ENCODE peak calls at places on chromosomes 7 and 10, in seven cellular contexts. I is KG1, G is endothelial cell, T is NCI-H2029, Y is endodermal cell, U is sciatic nerve, A is islet precursor cell. C is an unnamed sample.

GRCh38 chr7:18345641-18346234 is 149.8 kb upstream of the HDAC9 start:
- DNase-seq in I (peak; percentile 62), G (peak; percentile 60), T (peak; percentile 21), Y (peak; percentile 83), U (no peak), A (peak; percentile 59), C (no peak)

GRCh38 chr7:127252736-127253288 is at the start of gene GRM8:
- DNase-seq in I (no peak), G (peak; percentile 50), T (peak; percentile 39), Y (peak; percentile 94), U (peak; percentile 59), A (peak; percentile 87), C (no peak)

GRCh38 chr10:26269754-26270153 is 53.2 kb downstream of the GAD2 start:
- DNase-seq in I (no peak), G (peak; percentile 15), T (no peak), Y (peak; percentile 54), U (no peak), A (no peak), C (no peak)

GRCh38 chr10:48306870-48307531 is 524 bp downstream of the MAPK8 start:
- DNase-seq in I (no peak), G (peak; percentile 71), T (no peak), Y (no peak), U (peak; percentile 67), A (peak; percentile 82), C (no peak)

GRCh38 chr7:139737221-139738100 is 40.3 kb downstream of the HIPK2 start:
- DNase-seq in I (no peak), G (no peak), T (no peak), Y (peak; percentile 36), U (no peak), A (no peak), C (no peak)

GRCh38 chr10:132577350-132578005 is 39.9 kb downstream of the INPP5A start:
- DNase-seq in I (no peak), G (no peak), T (no peak), Y (peak; percentile 53), U (no peak), A (peak; percentile 62), C (no peak)

GRCh38 chr7:2029936-2030335 is 202.8 kb downstream of the MAD1L1 start:
- DNase-seq in I (no peak), G (no peak), T (no peak), Y (no peak), U (peak; percentile 45), A (peak; percentile 37), C (no peak)

GRCh38 chr10:58152698-58153263 is 114.9 kb downstream of the IPMK start:
- DNase-seq in I (peak; percentile 1), G (peak; percentile 55), T (no peak), Y (peak; percentile 89), U (no peak), A (peak; percentile 73), C (no peak)

GRCh38 chr10:80408198-80409085 is at the start of gene PRXL2A:
- DNase-seq in I (peak; percentile 71), G (peak; percentile 91), T (peak; percentile 60), Y (peak; percentile 97), U (peak; percentile 95), A (peak; percentile 94), C (no peak)

GRCh38 chr7:16891338-16891737 is 9.6 kb upstream of the AGR3 start:
- DNase-seq in I (no peak), G (peak; percentile 37), T (no peak), Y (peak; percentile 66), U (no peak), A (peak; percentile 73), C (no peak)

GRCh38 chr7:140225562-140226249 is 48.9 kb upstream of the KDM7A start:
- DNase-seq in I (no peak), G (no peak), T (no peak), Y (no peak), U (no peak), A (no peak), C (no peak)

GRCh38 chr10:8211631-8212030 is 157.1 kb downstream of the GATA3 start:
- DNase-seq in I (no peak), G (no peak), T (no peak), Y (no peak), U (no peak), A (no peak), C (no peak)

GRCh38 chr7:112022128-112022527 is 184.1 kb downstream of the DOCK4 start:
- DNase-seq in I (no peak), G (no peak), T (no peak), Y (peak; percentile 42), U (no peak), A (no peak), C (no peak)

GRCh38 chr10:100340948-100341847 is 5.8 kb upstream of the SCD start:
- DNase-seq in I (no peak), G (no peak), T (no peak), Y (peak; percentile 72), U (peak; percentile 72), A (peak; percentile 59), C (no peak)

GRCh38 chr10:132446195-132446581 is 49.2 kb downstream of the PWWP2B start:
- DNase-seq in I (no peak), G (no peak), T (no peak), Y (no peak), U (no peak), A (no peak), C (no peak)

GRCh38 chr10:72173635-72174296 is 42.0 kb upstream of the ANAPC16 start:
- DNase-seq in I (no peak), G (no peak), T (no peak), Y (no peak), U (no peak), A (no peak), C (no peak)

GRCh38 chr7:64182036-64182790 is 24.8 kb upstream of the ZNF735 start:
- DNase-seq in I (no peak), G (no peak), T (no peak), Y (no peak), U (no peak), A (no peak), C (no peak)

GRCh38 chr7:27617651-27618381 is 44.9 kb downstream of the HIBADH start:
- DNase-seq in I (no peak), G (no peak), T (no peak), Y (no peak), U (no peak), A (peak; percentile 50), C (no peak)

GRCh38 chr7:118575393-118575948 is 351.0 kb downstream of the ANKRD7 start:
- DNase-seq in I (no peak), G (no peak), T (no peak), Y (no peak), U (no peak), A (no peak), C (no peak)

GRCh38 chr10:21526952-21527633 is 1.6 kb upstream of the SKIDA1 start:
- DNase-seq in I (peak; percentile 60), G (peak; percentile 82), T (no peak), Y (peak; percentile 90), U (peak; percentile 85), A (peak; percentile 87), C (no peak)

GRCh38 chr10:14578060-14578952 is 196.4 kb downstream of the FAM107B start:
- DNase-seq in I (no peak), G (no peak), T (no peak), Y (no peak), U (no peak), A (no peak), C (no peak)

GRCh38 chr7:34087892-34088891 is 182.9 kb downstream of the BMPER start:
- DNase-seq in I (no peak), G (peak; percentile 53), T (peak; percentile 9), Y (peak; percentile 91), U (no peak), A (peak; percentile 81), C (no peak)

GRCh38 chr7:105876964-105877601 is 684 bp upstream of the ATXN7L1 start:
- DNase-seq in I (no peak), G (peak; percentile 45), T (no peak), Y (peak; percentile 83), U (peak; percentile 78), A (peak; percentile 82), C (no peak)

GRCh38 chr10:43046288-43046991 is 30.4 kb upstream of the RET start:
- DNase-seq in I (no peak), G (no peak), T (no peak), Y (peak; percentile 68), U (peak; percentile 39), A (peak; percentile 49), C (no peak)

GRCh38 chr7:139777304-139777890 is 401 bp downstream of the HIPK2 start:
- DNase-seq in I (no peak), G (peak; percentile 42), T (peak; percentile 25), Y (peak; percentile 63), U (peak; percentile 69), A (no peak), C (no peak)

GRCh38 chr10:47370015-47370767 is 13.9 kb downstream of the ZNF488 start:
- DNase-seq in I (no peak), G (peak; percentile 1), T (no peak), Y (peak; percentile 14), U (peak; percentile 17), A (peak; percentile 33), C (no peak)